ENCODE peak calls at places on chromosomes 1 and 21, in five cellular contexts. One of them, this sample, is unnamed.

GRCh38 chr21:21057349-21058062 is 59.3 kb downstream of the NCAM2 start:
- DNase-seq in kidney: no peak
- DNase-seq in astrocyte: no peak
- DNase-seq in neuronal stem cell: no peak
- DNase-seq in fibroblast of lung: no peak
- DNase-seq in this sample: no peak

GRCh38 chr1:94339229-94339927 is 78.8 kb upstream of the ABCD3 start:
- DNase-seq in neuronal stem cell: no peak
- DNase-seq in kidney: no peak
- DNase-seq in fibroblast of lung: no peak
- DNase-seq in astrocyte: no peak
- DNase-seq in this sample: no peak

GRCh38 chr1:226568975-226569741 is 20.6 kb downstream of the STUM start:
- DNase-seq in fibroblast of lung: no peak
- DNase-seq in kidney: no peak
- DNase-seq in astrocyte: no peak
- DNase-seq in neuronal stem cell: no peak
- DNase-seq in this sample: no peak

GRCh38 chr1:19863804-19864203 is 18.4 kb upstream of the OTUD3 start:
- DNase-seq in neuronal stem cell: no peak
- DNase-seq in astrocyte: peak
- DNase-seq in fibroblast of lung: peak
- DNase-seq in kidney: no peak
- DNase-seq in this sample: no peak

GRCh38 chr1:100609849-100610248 is 71.9 kb downstream of the GPR88 start:
- DNase-seq in fibroblast of lung: no peak
- DNase-seq in neuronal stem cell: no peak
- DNase-seq in astrocyte: no peak
- DNase-seq in kidney: no peak
- DNase-seq in this sample: no peak

GRCh38 chr21:18369115-18369514 is 34.5 kb downstream of the TMPRSS15 start:
- DNase-seq in kidney: no peak
- DNase-seq in fibroblast of lung: peak
- DNase-seq in astrocyte: no peak
- DNase-seq in neuronal stem cell: peak
- DNase-seq in this sample: no peak

GRCh38 chr1:162368451-162368850 is 8.2 kb downstream of the SPATA46 start:
- DNase-seq in neuronal stem cell: no peak
- DNase-seq in fibroblast of lung: no peak
- DNase-seq in kidney: no peak
- DNase-seq in astrocyte: no peak
- DNase-seq in this sample: no peak

GRCh38 chr21:42393443-42393950 is 2.4 kb downstream of the TMPRSS3 start:
- DNase-seq in kidney: no peak
- DNase-seq in fibroblast of lung: no peak
- DNase-seq in neuronal stem cell: no peak
- DNase-seq in astrocyte: no peak
- DNase-seq in this sample: no peak

GRCh38 chr1:24765308-24765988 is 20.2 kb downstream of the CLIC4 start:
- DNase-seq in neuronal stem cell: no peak
- DNase-seq in astrocyte: peak
- DNase-seq in kidney: no peak
- DNase-seq in fibroblast of lung: peak
- DNase-seq in this sample: no peak

GRCh38 chr1:66276229-66276628 is 257.7 kb upstream of the SGIP1 start:
- DNase-seq in neuronal stem cell: no peak
- DNase-seq in kidney: no peak
- DNase-seq in astrocyte: no peak
- DNase-seq in fibroblast of lung: no peak
- DNase-seq in this sample: no peak

GRCh38 chr1:81756872-81757271 is 43.9 kb upstream of the ADGRL2 start:
- DNase-seq in kidney: no peak
- DNase-seq in neuronal stem cell: no peak
- DNase-seq in fibroblast of lung: peak
- DNase-seq in astrocyte: peak
- DNase-seq in this sample: no peak

GRCh38 chr1:228842094-228842775 is 107.0 kb downstream of the RHOU start:
- DNase-seq in neuronal stem cell: no peak
- DNase-seq in astrocyte: peak
- DNase-seq in kidney: peak
- DNase-seq in fibroblast of lung: peak
- DNase-seq in this sample: peak

GRCh38 chr1:160005070-160005469 is 26.7 kb downstream of the PIGM start:
- DNase-seq in kidney: no peak
- DNase-seq in fibroblast of lung: no peak
- DNase-seq in astrocyte: no peak
- DNase-seq in neuronal stem cell: no peak
- DNase-seq in this sample: no peak

GRCh38 chr1:54273837-54274192 is 73.8 kb downstream of the MRPL37 start:
- DNase-seq in neuronal stem cell: no peak
- DNase-seq in fibroblast of lung: no peak
- DNase-seq in kidney: peak
- DNase-seq in astrocyte: no peak
- DNase-seq in this sample: peak

GRCh38 chr1:22739648-22740385 is 29.2 kb downstream of the EPHB2 start:
- DNase-seq in neuronal stem cell: no peak
- DNase-seq in astrocyte: peak
- DNase-seq in fibroblast of lung: peak
- DNase-seq in kidney: no peak
- DNase-seq in this sample: no peak

GRCh38 chr1:175114996-175115395 is 47.4 kb downstream of the TNN start:
- DNase-seq in kidney: no peak
- DNase-seq in fibroblast of lung: no peak
- DNase-seq in neuronal stem cell: no peak
- DNase-seq in astrocyte: no peak
- DNase-seq in this sample: no peak

GRCh38 chr1:180181048-180181447 is 26.4 kb downstream of the QSOX1 start:
- DNase-seq in neuronal stem cell: no peak
- DNase-seq in astrocyte: no peak
- DNase-seq in kidney: no peak
- DNase-seq in fibroblast of lung: peak
- DNase-seq in this sample: peak

GRCh38 chr21:25457411-25457810 is 149.9 kb downstream of the MRPL39 start:
- DNase-seq in fibroblast of lung: peak
- DNase-seq in astrocyte: peak
- DNase-seq in neuronal stem cell: no peak
- DNase-seq in kidney: no peak
- DNase-seq in this sample: no peak

GRCh38 chr1:209756608-209757445 is 974 bp downstream of the TRAF3IP3 start:
- DNase-seq in fibroblast of lung: no peak
- DNase-seq in astrocyte: no peak
- DNase-seq in kidney: no peak
- DNase-seq in neuronal stem cell: no peak
- DNase-seq in this sample: no peak

GRCh38 chr1:17485280-17485679 is 45.8 kb upstream of the RCC2 start:
- DNase-seq in astrocyte: no peak
- DNase-seq in kidney: no peak
- DNase-seq in fibroblast of lung: no peak
- DNase-seq in neuronal stem cell: no peak
- DNase-seq in this sample: peak

GRCh38 chr1:39687243-39687642 is 4.0 kb downstream of the HPCAL4 start:
- DNase-seq in fibroblast of lung: no peak
- DNase-seq in kidney: no peak
- DNase-seq in neuronal stem cell: no peak
- DNase-seq in astrocyte: no peak
- DNase-seq in this sample: no peak

GRCh38 chr1:174580801-174581200 is 133.0 kb downstream of the GPR52 start:
- DNase-seq in kidney: no peak
- DNase-seq in fibroblast of lung: peak
- DNase-seq in astrocyte: peak
- DNase-seq in neuronal stem cell: no peak
- DNase-seq in this sample: no peak

GRCh38 chr1:89739013-89739843 is 81.6 kb upstream of the LRRC8D start:
- DNase-seq in neuronal stem cell: no peak
- DNase-seq in astrocyte: peak
- DNase-seq in fibroblast of lung: peak
- DNase-seq in kidney: no peak
- DNase-seq in this sample: no peak

GRCh38 chr1:23026573-23026972 is 7.3 kb downstream of the KDM1A start:
- DNase-seq in fibroblast of lung: no peak
- DNase-seq in neuronal stem cell: no peak
- DNase-seq in kidney: no peak
- DNase-seq in astrocyte: no peak
- DNase-seq in this sample: no peak

GRCh38 chr1:153791856-153792253 is 16.6 kb downstream of the SLC27A3 start:
- DNase-seq in fibroblast of lung: peak
- DNase-seq in kidney: peak
- DNase-seq in astrocyte: peak
- DNase-seq in neuronal stem cell: no peak
- DNase-seq in this sample: no peak

GRCh38 chr1:2413495-2414296 is 1.3 kb upstream of the PEX10 start:
- DNase-seq in neuronal stem cell: no peak
- DNase-seq in astrocyte: no peak
- DNase-seq in kidney: no peak
- DNase-seq in fibroblast of lung: no peak
- DNase-seq in this sample: peak

GRCh38 chr1:99018313-99018712 is 13.7 kb upstream of the PLPPR5 start:
- DNase-seq in kidney: no peak
- DNase-seq in fibroblast of lung: no peak
- DNase-seq in neuronal stem cell: no peak
- DNase-seq in astrocyte: no peak
- DNase-seq in this sample: no peak

GRCh38 chr1:230464618-230465017 is 38.5 kb upstream of the PGBD5 start:
- DNase-seq in fibroblast of lung: peak
- DNase-seq in kidney: no peak
- DNase-seq in astrocyte: no peak
- DNase-seq in neuronal stem cell: no peak
- DNase-seq in this sample: no peak

GRCh38 chr21:39705849-39706248 is 39.1 kb upstream of the IGSF5 start:
- DNase-seq in neuronal stem cell: no peak
- DNase-seq in fibroblast of lung: no peak
- DNase-seq in kidney: no peak
- DNase-seq in astrocyte: no peak
- DNase-seq in this sample: no peak

GRCh38 chr1:243798726-243799125 is 51.3 kb downstream of the AKT3 start:
- DNase-seq in fibroblast of lung: peak
- DNase-seq in kidney: no peak
- DNase-seq in astrocyte: peak
- DNase-seq in neuronal stem cell: no peak
- DNase-seq in this sample: no peak

GRCh38 chr1:5651496-5651895 is 340.7 kb downstream of the NPHP4 start:
- DNase-seq in neuronal stem cell: no peak
- DNase-seq in kidney: no peak
- DNase-seq in astrocyte: no peak
- DNase-seq in fibroblast of lung: no peak
- DNase-seq in this sample: no peak

GRCh38 chr1:116483481-116484309 is 87.1 kb downstream of the CD58 start:
- DNase-seq in fibroblast of lung: no peak
- DNase-seq in astrocyte: no peak
- DNase-seq in kidney: peak
- DNase-seq in neuronal stem cell: no peak
- DNase-seq in this sample: no peak

GRCh38 chr21:26115346-26115745 is 55.2 kb downstream of the APP start:
- DNase-seq in fibroblast of lung: no peak
- DNase-seq in neuronal stem cell: no peak
- DNase-seq in kidney: no peak
- DNase-seq in astrocyte: no peak
- DNase-seq in this sample: no peak

DNA sequence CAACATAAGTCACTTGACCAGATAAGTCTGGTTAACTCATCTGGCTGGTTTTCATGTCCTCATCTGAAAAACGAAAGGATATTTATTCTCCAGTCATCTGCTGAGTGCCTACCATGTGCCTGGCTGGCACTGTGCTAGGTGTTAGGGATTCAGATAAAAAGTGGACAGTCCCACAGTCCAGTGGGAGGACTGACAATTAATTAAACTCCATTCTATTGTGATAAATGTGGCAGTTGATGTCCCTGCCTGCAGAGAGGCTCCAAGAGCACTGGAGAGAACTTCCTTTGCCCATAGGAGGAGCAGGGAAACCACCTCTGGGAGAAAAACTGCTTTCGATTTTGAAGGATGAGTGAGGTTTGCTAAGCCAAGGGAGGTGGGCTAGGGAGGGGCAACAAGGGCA is 5.4 kb downstream of the NUAK2 start:
- DNase-seq in neuronal stem cell: no peak
- DNase-seq in kidney: no peak
- DNase-seq in fibroblast of lung: no peak
- DNase-seq in astrocyte: no peak
- DNase-seq in this sample: no peak
- H3K9ac ChIP-seq in neuronal stem cell: no peak
- H3K9ac ChIP-seq in kidney: no peak
- H3K9ac ChIP-seq in fibroblast of lung: no peak
- H3K9ac ChIP-seq in astrocyte: no peak
- H3K9ac ChIP-seq in this sample: no peak

GRCh38 chr21:16422702-16423101 is 692.9 kb downstream of the USP25 start:
- DNase-seq in neuronal stem cell: no peak
- DNase-seq in kidney: no peak
- DNase-seq in astrocyte: peak
- DNase-seq in fibroblast of lung: peak
- DNase-seq in this sample: no peak

GRCh38 chr21:16420086-16420724 is 690.4 kb downstream of the USP25 start:
- DNase-seq in astrocyte: peak
- DNase-seq in neuronal stem cell: no peak
- DNase-seq in kidney: no peak
- DNase-seq in fibroblast of lung: peak
- DNase-seq in this sample: no peak

GRCh38 chr21:16418211-16418610 is 688.4 kb downstream of the USP25 start:
- DNase-seq in kidney: no peak
- DNase-seq in fibroblast of lung: peak
- DNase-seq in neuronal stem cell: no peak
- DNase-seq in astrocyte: peak
- DNase-seq in this sample: no peak

GRCh38 chr21:16418663-16419062 is 688.9 kb downstream of the USP25 start:
- DNase-seq in neuronal stem cell: no peak
- DNase-seq in fibroblast of lung: peak
- DNase-seq in kidney: no peak
- DNase-seq in astrocyte: peak
- DNase-seq in this sample: no peak

GRCh38 chr21:16419188-16419874 is 689.5 kb downstream of the USP25 start:
- DNase-seq in astrocyte: peak
- DNase-seq in neuronal stem cell: no peak
- DNase-seq in kidney: peak
- DNase-seq in fibroblast of lung: peak
- DNase-seq in this sample: no peak
- H3K27ac ChIP-seq in astrocyte: peak
- H3K27ac ChIP-seq in neuronal stem cell: no peak
- H3K27ac ChIP-seq in kidney: peak
- H3K27ac ChIP-seq in fibroblast of lung: no peak
- H3K27ac ChIP-seq in this sample: peak

GRCh38 chr21:16304700-16305099 is 574.9 kb downstream of the USP25 start:
- DNase-seq in neuronal stem cell: no peak
- DNase-seq in fibroblast of lung: no peak
- DNase-seq in astrocyte: no peak
- DNase-seq in kidney: no peak
- DNase-seq in this sample: no peak
- H3K4me3 ChIP-seq in neuronal stem cell: no peak
- H3K4me3 ChIP-seq in fibroblast of lung: no peak
- H3K4me3 ChIP-seq in astrocyte: no peak
- H3K4me3 ChIP-seq in kidney: no peak
- H3K4me3 ChIP-seq in this sample: no peak

GRCh38 chr1:233606813-233607212 is 7.1 kb upstream of the KCNK1 start:
- DNase-seq in fibroblast of lung: no peak
- DNase-seq in astrocyte: no peak
- DNase-seq in neuronal stem cell: no peak
- DNase-seq in kidney: no peak
- DNase-seq in this sample: no peak
- H3K9ac ChIP-seq in fibroblast of lung: no peak
- H3K9ac ChIP-seq in astrocyte: no peak
- H3K9ac ChIP-seq in neuronal stem cell: no peak
- H3K9ac ChIP-seq in kidney: no peak
- H3K9ac ChIP-seq in this sample: no peak

GRCh38 chr1:112937495-112937894 is 18.5 kb downstream of the SLC16A1 start:
- DNase-seq in astrocyte: no peak
- DNase-seq in fibroblast of lung: no peak
- DNase-seq in neuronal stem cell: no peak
- DNase-seq in kidney: no peak
- DNase-seq in this sample: no peak
- H3K27ac ChIP-seq in astrocyte: no peak
- H3K27ac ChIP-seq in fibroblast of lung: no peak
- H3K27ac ChIP-seq in neuronal stem cell: no peak
- H3K27ac ChIP-seq in kidney: no peak
- H3K27ac ChIP-seq in this sample: no peak

This sample was measured in endodermal cell.